ENCODE peak calls at places on chromosomes 16 and 17, in ten cellular contexts. A, F, L, Z, Y, O, X, T, V and U are unnamed samples. For H3K27me3, the result is how much of the 10 kb centered on the place peaks cover.

GRCh38 chr16:9008335-9009260 is 44.9 kb upstream of the USP7 start:
- DNase-seq in A (no peak), F (peak), T (peak), L (peak), V (peak), Z (peak), Y (peak), O (no peak), X (peak), U (peak)

GRCh38 chr16:76583466-76583865 is 306.3 kb downstream of the CNTNAP4 start:
- DNase-seq in A (no peak), Z (peak), Y (no peak), L (no peak), O (no peak), X (no peak), T (no peak), V (no peak), F (no peak), U (no peak)

GRCh38 chr17:79702071-79702470 is 28.7 kb upstream of the ENPP7 start:
- DNase-seq in O (no peak), A (no peak), F (no peak), V (no peak), Z (no peak), Y (no peak), L (no peak), T (no peak), X (no peak), U (no peak)

GRCh38 chr17:74842146-74842598 is 17.5 kb downstream of the GRIN2C start:
- DNase-seq in F (no peak), Y (no peak), V (no peak), O (no peak), L (no peak), A (no peak), T (no peak), X (no peak), Z (no peak), U (no peak)

GRCh38 chr16:88971371-88972097 is 5.5 kb downstream of the CBFA2T3 start:
- DNase-seq in T (no peak), X (no peak), A (no peak), Y (peak), Z (no peak), L (no peak), O (no peak), V (no peak), F (no peak), U (no peak)

GRCh38 chr16:50335198-50335958 is 33.4 kb downstream of the BRD7 start:
- DNase-seq in O (no peak), Z (no peak), A (no peak), V (no peak), T (no peak), F (peak), L (no peak), Y (peak), X (no peak), U (no peak)

GRCh38 chr17:77873518-77874302 is 84.8 kb upstream of the TNRC6C start:
- DNase-seq in X (no peak), F (no peak), L (no peak), V (no peak), Y (no peak), Z (no peak), A (no peak), O (no peak), T (no peak), U (no peak)

GRCh38 chr17:13540546-13540945 is 61.2 kb downstream of the HS3ST3A1 start:
- DNase-seq in X (no peak), T (peak), F (no peak), A (no peak), L (no peak), Y (no peak), Z (no peak), V (no peak), O (no peak), U (no peak)

GRCh38 chr16:79871906-79872305 is 271.4 kb upstream of the MAF start:
- DNase-seq in A (no peak), X (no peak), Z (no peak), T (no peak), V (no peak), F (no peak), L (no peak), O (no peak), Y (no peak), U (no peak)

GRCh38 chr17:37744961-37745800 is at the start of gene HNF1B:
- DNase-seq in Z (peak), T (no peak), F (no peak), Y (peak), X (no peak), L (no peak), V (no peak), A (no peak), O (no peak), U (no peak)
- H3K27me3 ChIP-seq in Z (under half), T (half or more), F (half or more), Y (under half), X (half or more), L (half or more), V (under half), A (half or more), O (under half), U (half or more)

GRCh38 chr17:51372345-51373004 is 112.1 kb downstream of the UTP18 start:
- DNase-seq in F (peak), T (peak), L (no peak), Z (no peak), A (no peak), V (no peak), O (peak), X (peak), Y (peak), U (peak)
- H3K4me3 ChIP-seq in F (peak), T (peak), L (no peak), Z (no peak), A (no peak), V (no peak), O (peak), X (no peak), Y (no peak), U (no peak)

GRCh38 chr16:85838876-85839585 is 39.5 kb downstream of the COX4I1 start:
- DNase-seq in X (no peak), Y (no peak), F (no peak), V (no peak), A (no peak), L (no peak), Z (no peak), T (no peak), O (no peak), U (no peak)
- H3K27me3 ChIP-seq in X (under half), Y (under half), F (half or more), V (under half), A (half or more), L (under half), Z (under half), T (under half), O (under half), U (under half)

GRCh38 chr16:61195006-61195405 is 841.2 kb downstream of the CDH8 start:
- DNase-seq in F (no peak), X (no peak), T (no peak), A (no peak), L (no peak), Y (no peak), O (no peak), V (no peak), Z (no peak), U (no peak)
- H3K4me3 ChIP-seq in F (no peak), X (no peak), T (no peak), A (no peak), L (no peak), Y (no peak), O (no peak), V (no peak), Z (no peak), U (no peak)

DNA sequence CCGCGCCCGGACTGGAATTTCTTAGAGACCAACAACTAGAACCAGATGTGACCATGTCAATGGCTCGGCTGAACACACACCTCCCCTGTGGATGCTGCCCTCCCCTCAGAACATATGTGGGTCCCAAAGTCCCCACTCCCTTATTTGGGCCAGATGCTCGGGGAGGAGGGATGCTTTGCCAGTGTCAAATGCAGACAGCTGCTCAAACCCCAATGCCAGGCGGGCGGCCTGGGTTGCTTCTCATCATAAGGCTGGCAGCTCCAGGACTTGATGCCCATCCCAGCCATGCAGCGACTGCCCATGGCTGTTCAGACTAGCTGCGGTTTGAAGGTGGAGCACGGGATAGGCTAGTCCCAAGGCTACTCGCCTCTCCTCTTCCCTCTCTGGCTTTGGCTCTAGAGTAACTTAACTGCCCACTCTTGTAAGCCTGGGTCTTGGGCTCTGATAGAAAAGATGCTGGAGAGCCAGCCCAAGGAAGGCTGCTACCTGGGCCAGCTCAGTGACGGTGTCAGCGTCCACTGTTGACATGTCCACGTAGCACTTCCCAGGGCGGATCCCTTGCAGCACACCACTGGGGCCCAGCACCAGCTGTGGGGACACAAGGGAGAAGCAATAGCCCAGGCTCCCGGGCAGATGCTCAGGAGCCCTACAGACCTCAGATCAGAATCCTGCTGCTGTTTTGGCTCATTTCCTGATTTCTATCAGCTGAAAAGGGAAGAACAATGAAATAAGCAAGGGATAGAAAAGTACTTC is 11.0 kb upstream of the ROGDI start:
- DNase-seq in X (no peak), T (no peak), V (no peak), Y (no peak), O (no peak), L (no peak), A (no peak), Z (no peak), F (no peak), U (no peak)
- H3K27me3 ChIP-seq in X (under half), T (under half), V (under half), Y (under half), O (under half), L (under half), A (under half), Z (under half), F (under half), U (under half)